ENCODE peak calls at places on chromosomes 12 and 14, in eight cellular contexts. One of them, this sample, is unnamed.

GRCh38 chr12:18683603-18684002 is 54.2 kb downstream of the PLCZ1 start:
- DNase-seq in fibroblast of lung: peak
- DNase-seq in IMR-90: peak
- DNase-seq in endothelial cell of umbilical vein: no peak
- DNase-seq in HCT116: no peak
- DNase-seq in mesenchymal stem cell: peak
- DNase-seq in OCI-LY7: no peak
- DNase-seq in neural progenitor cell: no peak
- DNase-seq in this sample: peak

GRCh38 chr12:6277982-6278438 is 32.5 kb upstream of the PLEKHG6 start:
- DNase-seq in IMR-90: no peak
- DNase-seq in endothelial cell of umbilical vein: no peak
- DNase-seq in fibroblast of lung: no peak
- DNase-seq in neural progenitor cell: no peak
- DNase-seq in HCT116: no peak
- DNase-seq in mesenchymal stem cell: no peak
- DNase-seq in OCI-LY7: no peak
- DNase-seq in this sample: peak

GRCh38 chr14:70692210-70692609 is 50.5 kb downstream of the TTC9 start:
- DNase-seq in IMR-90: no peak
- DNase-seq in OCI-LY7: no peak
- DNase-seq in fibroblast of lung: no peak
- DNase-seq in neural progenitor cell: no peak
- DNase-seq in endothelial cell of umbilical vein: no peak
- DNase-seq in HCT116: no peak
- DNase-seq in mesenchymal stem cell: no peak
- DNase-seq in this sample: no peak

GRCh38 chr12:108193922-108194321 is 64.8 kb downstream of the WSCD2 start:
- DNase-seq in HCT116: peak
- DNase-seq in IMR-90: peak
- DNase-seq in fibroblast of lung: peak
- DNase-seq in mesenchymal stem cell: no peak
- DNase-seq in endothelial cell of umbilical vein: peak
- DNase-seq in OCI-LY7: peak
- DNase-seq in neural progenitor cell: peak
- DNase-seq in this sample: no peak

GRCh38 chr12:99911076-99911475 is 73.7 kb downstream of the ANKS1B start:
- DNase-seq in mesenchymal stem cell: peak
- DNase-seq in endothelial cell of umbilical vein: no peak
- DNase-seq in neural progenitor cell: no peak
- DNase-seq in fibroblast of lung: peak
- DNase-seq in OCI-LY7: no peak
- DNase-seq in IMR-90: peak
- DNase-seq in HCT116: no peak
- DNase-seq in this sample: peak

GRCh38 chr14:80638620-80639215 is 302.8 kb downstream of the CEP128 start:
- DNase-seq in HCT116: peak
- DNase-seq in IMR-90: peak
- DNase-seq in OCI-LY7: no peak
- DNase-seq in endothelial cell of umbilical vein: peak
- DNase-seq in neural progenitor cell: no peak
- DNase-seq in mesenchymal stem cell: peak
- DNase-seq in fibroblast of lung: peak
- DNase-seq in this sample: peak

GRCh38 chr12:64189530-64189929 is 32.6 kb downstream of the KICS2 start:
- DNase-seq in fibroblast of lung: no peak
- DNase-seq in IMR-90: no peak
- DNase-seq in OCI-LY7: no peak
- DNase-seq in neural progenitor cell: no peak
- DNase-seq in HCT116: no peak
- DNase-seq in mesenchymal stem cell: no peak
- DNase-seq in endothelial cell of umbilical vein: no peak
- DNase-seq in this sample: no peak

GRCh38 chr12:15880721-15881120 is 1.5 kb upstream of the STRAP start:
- DNase-seq in HCT116: no peak
- DNase-seq in IMR-90: no peak
- DNase-seq in mesenchymal stem cell: no peak
- DNase-seq in fibroblast of lung: no peak
- DNase-seq in neural progenitor cell: no peak
- DNase-seq in OCI-LY7: no peak
- DNase-seq in endothelial cell of umbilical vein: no peak
- DNase-seq in this sample: no peak

GRCh38 chr14:39140170-39140569 is 26.0 kb downstream of the GEMIN2 start:
- DNase-seq in mesenchymal stem cell: no peak
- DNase-seq in OCI-LY7: no peak
- DNase-seq in IMR-90: no peak
- DNase-seq in HCT116: no peak
- DNase-seq in endothelial cell of umbilical vein: no peak
- DNase-seq in fibroblast of lung: no peak
- DNase-seq in neural progenitor cell: no peak
- DNase-seq in this sample: no peak

GRCh38 chr14:88492272-88493089 is 62.3 kb downstream of the PTPN21 start:
- DNase-seq in endothelial cell of umbilical vein: peak
- DNase-seq in mesenchymal stem cell: peak
- DNase-seq in fibroblast of lung: peak
- DNase-seq in OCI-LY7: peak
- DNase-seq in HCT116: peak
- DNase-seq in IMR-90: peak
- DNase-seq in neural progenitor cell: peak
- DNase-seq in this sample: peak

GRCh38 chr12:131831635-131832041 is 3.4 kb downstream of the MMP17 start:
- DNase-seq in endothelial cell of umbilical vein: no peak
- DNase-seq in neural progenitor cell: no peak
- DNase-seq in mesenchymal stem cell: no peak
- DNase-seq in IMR-90: peak
- DNase-seq in HCT116: no peak
- DNase-seq in fibroblast of lung: peak
- DNase-seq in OCI-LY7: no peak
- DNase-seq in this sample: peak

GRCh38 chr14:54002653-54003052 is 46.0 kb upstream of the BMP4 start:
- DNase-seq in IMR-90: peak
- DNase-seq in neural progenitor cell: no peak
- DNase-seq in fibroblast of lung: no peak
- DNase-seq in mesenchymal stem cell: peak
- DNase-seq in HCT116: no peak
- DNase-seq in endothelial cell of umbilical vein: no peak
- DNase-seq in OCI-LY7: no peak
- DNase-seq in this sample: no peak

GRCh38 chr14:50383618-50384225 is 13.0 kb downstream of the CDKL1 start:
- DNase-seq in fibroblast of lung: no peak
- DNase-seq in IMR-90: no peak
- DNase-seq in neural progenitor cell: peak
- DNase-seq in OCI-LY7: no peak
- DNase-seq in endothelial cell of umbilical vein: no peak
- DNase-seq in mesenchymal stem cell: peak
- DNase-seq in HCT116: no peak
- DNase-seq in this sample: no peak

GRCh38 chr12:80230068-80230467 is 130.7 kb downstream of the OTOGL start:
- DNase-seq in HCT116: peak
- DNase-seq in OCI-LY7: no peak
- DNase-seq in neural progenitor cell: peak
- DNase-seq in mesenchymal stem cell: no peak
- DNase-seq in endothelial cell of umbilical vein: peak
- DNase-seq in IMR-90: no peak
- DNase-seq in fibroblast of lung: no peak
- DNase-seq in this sample: no peak

GRCh38 chr14:63443361-63443760 is 99.8 kb downstream of the PPP2R5E start:
- DNase-seq in fibroblast of lung: no peak
- DNase-seq in neural progenitor cell: no peak
- DNase-seq in HCT116: no peak
- DNase-seq in IMR-90: no peak
- DNase-seq in endothelial cell of umbilical vein: no peak
- DNase-seq in mesenchymal stem cell: no peak
- DNase-seq in OCI-LY7: no peak
- DNase-seq in this sample: no peak

GRCh38 chr12:114407034-114407420 is 1.1 kb upstream of the TBX5 start:
- DNase-seq in mesenchymal stem cell: no peak
- DNase-seq in endothelial cell of umbilical vein: no peak
- DNase-seq in neural progenitor cell: no peak
- DNase-seq in fibroblast of lung: peak
- DNase-seq in OCI-LY7: no peak
- DNase-seq in HCT116: no peak
- DNase-seq in IMR-90: peak
- DNase-seq in this sample: no peak

GRCh38 chr12:126727656-126728055 is 1539.3 kb upstream of the TMEM132C start:
- DNase-seq in neural progenitor cell: peak
- DNase-seq in fibroblast of lung: no peak
- DNase-seq in OCI-LY7: no peak
- DNase-seq in HCT116: no peak
- DNase-seq in endothelial cell of umbilical vein: no peak
- DNase-seq in mesenchymal stem cell: no peak
- DNase-seq in IMR-90: no peak
- DNase-seq in this sample: no peak

GRCh38 chr14:53954551-53955233 is 1.9 kb downstream of the BMP4 start:
- DNase-seq in OCI-LY7: no peak
- DNase-seq in endothelial cell of umbilical vein: peak
- DNase-seq in mesenchymal stem cell: peak
- DNase-seq in neural progenitor cell: peak
- DNase-seq in HCT116: no peak
- DNase-seq in IMR-90: peak
- DNase-seq in fibroblast of lung: peak
- DNase-seq in this sample: peak

DNA sequence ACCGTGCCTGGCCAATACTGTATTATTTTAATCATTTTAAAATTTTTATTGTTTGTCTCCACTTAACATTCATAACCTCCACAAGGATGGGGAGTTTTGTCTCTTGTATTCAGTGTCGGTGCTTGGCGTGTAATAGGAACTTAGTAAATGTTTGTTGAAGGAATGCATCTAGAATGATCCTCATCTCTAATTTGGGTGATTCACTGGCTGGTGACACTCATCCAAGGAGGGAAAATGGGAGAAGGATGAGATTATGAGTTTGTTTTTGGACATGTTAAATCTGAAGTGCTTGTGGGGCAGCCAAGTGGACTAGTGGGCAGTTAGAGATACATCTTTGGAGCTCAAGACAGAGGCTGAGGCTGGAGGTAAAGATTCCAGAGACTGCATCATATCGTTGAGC is 5.1 kb downstream of the KLC1 start:
- DNase-seq in fibroblast of lung: no peak
- DNase-seq in neural progenitor cell: no peak
- DNase-seq in OCI-LY7: no peak
- DNase-seq in mesenchymal stem cell: no peak
- DNase-seq in endothelial cell of umbilical vein: no peak
- DNase-seq in HCT116: no peak
- DNase-seq in IMR-90: no peak
- DNase-seq in this sample: no peak
- H3K27ac ChIP-seq in fibroblast of lung: peak
- H3K27ac ChIP-seq in neural progenitor cell: no peak
- H3K27ac ChIP-seq in OCI-LY7: no peak
- H3K27ac ChIP-seq in mesenchymal stem cell: no peak
- H3K27ac ChIP-seq in endothelial cell of umbilical vein: no peak
- H3K27ac ChIP-seq in HCT116: no peak
- H3K27ac ChIP-seq in IMR-90: no peak
- H3K27ac ChIP-seq in this sample: no peak

GRCh38 chr12:56751712-56752598 is at the start of gene PRIM1:
- DNase-seq in neural progenitor cell: peak
- DNase-seq in IMR-90: peak
- DNase-seq in OCI-LY7: peak
- DNase-seq in fibroblast of lung: peak
- DNase-seq in mesenchymal stem cell: peak
- DNase-seq in HCT116: peak
- DNase-seq in endothelial cell of umbilical vein: peak
- DNase-seq in this sample: peak

GRCh38 chr12:56749364-56749763 is 2.8 kb downstream of the PRIM1 start:
- DNase-seq in HCT116: no peak
- DNase-seq in neural progenitor cell: no peak
- DNase-seq in IMR-90: no peak
- DNase-seq in endothelial cell of umbilical vein: no peak
- DNase-seq in OCI-LY7: peak
- DNase-seq in mesenchymal stem cell: no peak
- DNase-seq in fibroblast of lung: no peak
- DNase-seq in this sample: no peak

GRCh38 chr12:56753566-56753965 is 1.4 kb upstream of the PRIM1 start:
- DNase-seq in fibroblast of lung: no peak
- DNase-seq in neural progenitor cell: no peak
- DNase-seq in mesenchymal stem cell: no peak
- DNase-seq in endothelial cell of umbilical vein: no peak
- DNase-seq in IMR-90: no peak
- DNase-seq in OCI-LY7: no peak
- DNase-seq in HCT116: no peak
- DNase-seq in this sample: no peak

DNA sequence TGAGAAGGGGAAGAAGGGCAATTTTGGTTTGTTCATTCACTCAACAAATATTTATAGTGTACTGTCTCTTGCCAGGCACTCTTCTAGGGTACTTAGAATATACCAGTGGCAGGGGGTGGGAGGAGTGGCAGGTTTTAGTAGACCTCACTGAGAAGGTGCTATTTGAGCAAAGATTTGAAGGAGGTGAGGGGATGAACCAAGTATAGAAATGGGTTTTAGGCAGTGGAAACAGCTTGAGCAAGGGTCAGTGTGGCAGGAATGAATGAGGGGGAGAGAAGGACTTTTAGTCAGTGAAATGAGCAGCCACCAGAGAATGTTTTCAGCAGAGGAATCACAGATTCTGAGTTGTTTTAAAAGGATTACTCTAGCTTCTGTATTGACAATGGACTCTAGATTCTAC is 2.3 kb downstream of the PRIM1 start:
- DNase-seq in IMR-90: no peak
- DNase-seq in HCT116: no peak
- DNase-seq in endothelial cell of umbilical vein: no peak
- DNase-seq in fibroblast of lung: no peak
- DNase-seq in OCI-LY7: peak
- DNase-seq in neural progenitor cell: no peak
- DNase-seq in mesenchymal stem cell: no peak
- DNase-seq in this sample: no peak
- H2AFZ ChIP-seq in IMR-90: no peak
- H2AFZ ChIP-seq in HCT116: no peak
- H2AFZ ChIP-seq in endothelial cell of umbilical vein: no peak
- H2AFZ ChIP-seq in fibroblast of lung: no peak
- H2AFZ ChIP-seq in OCI-LY7: peak
- H2AFZ ChIP-seq in neural progenitor cell: no peak
- H2AFZ ChIP-seq in mesenchymal stem cell: no peak
- H2AFZ ChIP-seq in this sample: no peak

GRCh38 chr12:104575442-104575841 is 118.7 kb downstream of the CHST11 start:
- DNase-seq in neural progenitor cell: no peak
- DNase-seq in endothelial cell of umbilical vein: no peak
- DNase-seq in mesenchymal stem cell: no peak
- DNase-seq in OCI-LY7: peak
- DNase-seq in fibroblast of lung: no peak
- DNase-seq in IMR-90: no peak
- DNase-seq in HCT116: no peak
- DNase-seq in this sample: no peak
- H3K27ac ChIP-seq in neural progenitor cell: no peak
- H3K27ac ChIP-seq in endothelial cell of umbilical vein: no peak
- H3K27ac ChIP-seq in mesenchymal stem cell: no peak
- H3K27ac ChIP-seq in OCI-LY7: peak
- H3K27ac ChIP-seq in fibroblast of lung: no peak
- H3K27ac ChIP-seq in IMR-90: no peak
- H3K27ac ChIP-seq in HCT116: no peak
- H3K27ac ChIP-seq in this sample: no peak

DNA sequence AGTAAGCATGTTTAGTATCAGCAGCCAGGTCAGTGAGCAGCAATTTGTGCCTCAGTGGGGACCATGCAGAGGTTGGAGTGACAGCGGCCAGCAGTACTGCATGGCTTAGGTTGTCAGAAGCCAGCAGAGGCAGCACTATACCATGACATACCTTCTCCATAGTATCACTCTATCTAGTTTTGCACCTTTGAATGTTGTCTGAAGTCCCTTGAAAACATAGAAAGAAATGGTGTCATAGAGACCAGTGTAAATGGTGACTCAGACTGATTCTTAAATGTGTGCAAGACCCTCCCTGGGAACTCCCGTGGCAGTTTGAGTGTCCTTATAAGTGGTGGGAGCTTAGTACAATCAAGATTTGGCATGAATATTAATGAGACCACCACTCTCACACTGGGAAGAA is 124.4 kb downstream of the SLC38A1 start:
- DNase-seq in fibroblast of lung: no peak
- DNase-seq in endothelial cell of umbilical vein: no peak
- DNase-seq in HCT116: no peak
- DNase-seq in IMR-90: no peak
- DNase-seq in mesenchymal stem cell: no peak
- DNase-seq in OCI-LY7: no peak
- DNase-seq in neural progenitor cell: no peak
- DNase-seq in this sample: no peak
- H2AFZ ChIP-seq in fibroblast of lung: no peak
- H2AFZ ChIP-seq in endothelial cell of umbilical vein: no peak
- H2AFZ ChIP-seq in HCT116: no peak
- H2AFZ ChIP-seq in IMR-90: no peak
- H2AFZ ChIP-seq in mesenchymal stem cell: no peak
- H2AFZ ChIP-seq in OCI-LY7: no peak
- H2AFZ ChIP-seq in neural progenitor cell: peak
- H2AFZ ChIP-seq in this sample: no peak

This sample was measured in mammary epithelial cell.